ENCODE peak calls at places on chromosomes 7 and 10, in five cellular contexts. Z is lower leg skin; K is naive thymus-derived CD8-positive, alpha-beta T cell; Y is GDM1; N is activated naive CD4-positive, alpha-beta T cell. P is an unnamed sample.
A peak's percentile ranks its signal among the peaks of the same experiment; 100 is the strongest.

GRCh38 chr7:158973440-158973839 is 117.1 kb downstream of the DYNC2I1 start:
- DNase-seq in K (peak; percentile 60), Z (no peak), N (no peak), Y (no peak), P (peak; percentile 36)

GRCh38 chr7:33743594-33743993 is 161.7 kb upstream of the BMPER start:
- DNase-seq in K (no peak), N (no peak), Y (no peak), Z (no peak), P (no peak)

GRCh38 chr10:9253121-9253520 is 1198.6 kb downstream of the GATA3 start:
- DNase-seq in Y (no peak), N (no peak), K (no peak), Z (no peak), P (no peak)

GRCh38 chr7:83732305-83732704 is 83.4 kb upstream of the SEMA3E start:
- DNase-seq in Z (no peak), K (no peak), Y (no peak), N (no peak), P (no peak)

GRCh38 chr7:3592438-3593134 is 291.5 kb downstream of the SDK1 start:
- DNase-seq in Z (no peak), Y (no peak), N (no peak), K (no peak), P (no peak)

GRCh38 chr7:130349911-130350782 is 5.5 kb downstream of the CPA5 start:
- DNase-seq in N (no peak), K (no peak), Z (no peak), Y (no peak), P (no peak)

GRCh38 chr7:2701832-2702593 is 14.0 kb downstream of the AMZ1 start:
- DNase-seq in N (no peak), Y (no peak), Z (peak; percentile 64), K (no peak), P (no peak)

GRCh38 chr10:48649349-48649944 is 35.2 kb upstream of the WDFY4 start:
- DNase-seq in N (no peak), K (no peak), Z (no peak), Y (no peak), P (no peak)

GRCh38 chr7:95686109-95686508 is 86.2 kb upstream of the DYNC1I1 start:
- DNase-seq in Y (no peak), Z (peak; percentile 56), K (no peak), N (no peak), P (no peak)

P was measured in effector CD8-positive, alpha-beta T cell.